ENCODE peak calls at places on chromosomes 13 and 19, in four cellular contexts. J, Q, U and E are unnamed samples.

GRCh38 chr13:109182777-109183465 is 553.5 kb downstream of the MYO16 start:
- DNase-seq in J (no peak), Q (no peak), U (no peak), E (no peak)

GRCh38 chr13:37134411-37135041 is 29.1 kb upstream of the CSNK1A1L start:
- DNase-seq in J (no peak), Q (no peak), U (no peak), E (no peak)

GRCh38 chr19:55353803-55354697 is 469 bp downstream of the COX6B2 start:
- DNase-seq in J (peak), Q (no peak), U (peak), E (no peak)

GRCh38 chr19:36604656-36605100 is 435 bp upstream of the ZNF382 start:
- DNase-seq in J (no peak), Q (peak), U (no peak), E (no peak)

GRCh38 chr13:97259787-97260641 is 37.9 kb downstream of the MBNL2 start:
- DNase-seq in J (no peak), Q (peak), U (peak), E (no peak)

GRCh38 chr19:11984986-11985385 is 20.1 kb downstream of the ZNF763 start:
- DNase-seq in J (no peak), Q (peak), U (peak), E (no peak)

GRCh38 chr19:52896431-52897148 is 845 bp downstream of the ZNF320 start:
- DNase-seq in J (no peak), Q (no peak), U (peak), E (no peak)

GRCh38 chr13:95956589-95957148 is 96.5 kb downstream of the UGGT2 start:
- DNase-seq in J (no peak), Q (no peak), U (no peak), E (no peak)

GRCh38 chr13:105050696-105051095 is 1484.8 kb downstream of the EFNB2 start:
- DNase-seq in J (no peak), Q (no peak), U (no peak), E (no peak)

GRCh38 chr13:98571955-98572662 is 4.8 kb downstream of the STK24 start:
- DNase-seq in J (no peak), Q (peak), U (no peak), E (no peak)

GRCh38 chr13:91184244-91184926 is 163.1 kb upstream of the MIR17HG start:
- DNase-seq in J (no peak), Q (no peak), U (no peak), E (no peak)

GRCh38 chr19:29662604-29663404 is 2.5 kb upstream of the PLEKHF1 start:
- DNase-seq in J (no peak), Q (no peak), U (peak), E (no peak)

GRCh38 chr13:20416223-20416622 is 109.4 kb downstream of the CRYL1 start:
- DNase-seq in J (no peak), Q (no peak), U (no peak), E (no peak)

GRCh38 chr19:19651076-19651475 is 7.6 kb upstream of the GMIP start:
- DNase-seq in J (no peak), Q (no peak), U (no peak), E (no peak)

GRCh38 chr13:20848203-20848602 is 54.3 kb downstream of the XPO4 start:
- DNase-seq in J (no peak), Q (no peak), U (no peak), E (no peak)

GRCh38 chr13:41065098-41065497 is 3.8 kb downstream of the WBP4 start:
- DNase-seq in J (no peak), Q (no peak), U (no peak), E (no peak)

GRCh38 chr13:49655906-49656305 is 27.6 kb downstream of the ARL11 start:
- DNase-seq in J (no peak), Q (no peak), U (no peak), E (no peak)

GRCh38 chr19:6802336-6803035 is 30.0 kb downstream of the VAV1 start:
- DNase-seq in J (peak), Q (no peak), U (no peak), E (no peak)

GRCh38 chr13:68261105-68261504 is 1031.0 kb upstream of the PCDH9 start:
- DNase-seq in J (no peak), Q (peak), U (no peak), E (no peak)

GRCh38 chr19:18046066-18046718 is 38.2 kb downstream of the ARRDC2 start:
- DNase-seq in J (peak), Q (peak), U (peak), E (no peak)

GRCh38 chr13:98919566-98919965 is 58.3 kb downstream of the DOCK9 start:
- DNase-seq in J (no peak), Q (no peak), U (no peak), E (no peak)

GRCh38 chr13:41389580-41389979 is 67.8 kb upstream of the RGCC start:
- DNase-seq in J (no peak), Q (no peak), U (no peak), E (no peak)

GRCh38 chr19:48795855-48796142 is 15.0 kb downstream of the BCAT2 start:
- DNase-seq in J (no peak), Q (no peak), U (peak), E (no peak)

GRCh38 chr13:40330950-40331349 is 335.5 kb downstream of the FOXO1 start:
- DNase-seq in J (no peak), Q (no peak), U (no peak), E (no peak)

GRCh38 chr13:47628666-47629065 is 372.4 kb downstream of the SUCLA2 start:
- DNase-seq in J (no peak), Q (no peak), U (no peak), E (no peak)

GRCh38 chr13:37608750-37609339 is 10.3 kb upstream of the POSTN start:
- DNase-seq in J (no peak), Q (no peak), U (no peak), E (no peak)

GRCh38 chr13:75877092-75877491 is 241.0 kb downstream of the LMO7 start:
- DNase-seq in J (no peak), Q (no peak), U (no peak), E (no peak)

GRCh38 chr19:5622465-5623396 is at the start of the genes SAFB and SAFB2:
- DNase-seq in J (peak), Q (peak), U (peak), E (peak)

GRCh38 chr19:30799854-30800755 is 427.9 kb downstream of the ZNF536 start:
- DNase-seq in J (no peak), Q (peak), U (peak), E (no peak)

GRCh38 chr13:83780201-83780600 is 102.1 kb downstream of the SLITRK1 start:
- DNase-seq in J (peak), Q (peak), U (peak), E (peak)
- TF ChIP-seq TCF7L2 in J (no peak), Q (no peak), U (no peak), E (no peak)

GRCh38 chr13:73331556-73331955 is 272.8 kb downstream of the KLF5 start:
- DNase-seq in J (no peak), Q (no peak), U (no peak), E (no peak)
- H3K4me3 ChIP-seq in J (no peak), Q (no peak), U (no peak), E (no peak)

DNA sequence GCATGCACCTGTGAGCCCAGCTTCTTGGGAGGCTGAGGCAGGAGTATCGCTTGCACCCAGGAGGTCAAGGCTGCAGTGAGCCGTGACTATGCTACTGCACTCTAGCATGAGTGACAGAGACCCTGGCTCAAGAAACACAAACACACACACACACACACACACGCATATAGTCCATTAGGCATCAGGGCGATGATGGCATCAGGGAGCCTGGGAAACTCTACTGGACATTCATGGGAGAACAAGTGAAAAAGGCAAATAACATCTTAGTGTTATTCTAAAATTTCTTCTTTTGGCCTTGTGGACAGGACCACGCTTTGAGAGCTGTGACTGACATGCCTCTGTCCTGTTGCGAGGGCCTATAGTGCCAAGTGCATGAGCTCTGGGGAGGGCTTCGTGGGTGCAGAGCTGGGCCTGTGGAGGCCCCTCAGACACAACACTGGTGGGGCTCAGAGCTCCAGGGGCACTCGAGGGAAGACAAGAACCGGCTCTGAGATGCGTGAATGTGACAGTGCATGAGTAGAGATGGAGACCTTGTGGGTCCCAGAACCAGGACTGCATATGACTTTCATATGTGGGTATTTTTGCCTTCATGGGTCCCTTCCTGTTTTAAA is 8.0 kb upstream of the USF2 start:
- DNase-seq in J (no peak), Q (no peak), U (no peak), E (no peak)
- TF ChIP-seq TCF7L2 in J (no peak), Q (no peak), U (no peak), E (no peak)

DNA sequence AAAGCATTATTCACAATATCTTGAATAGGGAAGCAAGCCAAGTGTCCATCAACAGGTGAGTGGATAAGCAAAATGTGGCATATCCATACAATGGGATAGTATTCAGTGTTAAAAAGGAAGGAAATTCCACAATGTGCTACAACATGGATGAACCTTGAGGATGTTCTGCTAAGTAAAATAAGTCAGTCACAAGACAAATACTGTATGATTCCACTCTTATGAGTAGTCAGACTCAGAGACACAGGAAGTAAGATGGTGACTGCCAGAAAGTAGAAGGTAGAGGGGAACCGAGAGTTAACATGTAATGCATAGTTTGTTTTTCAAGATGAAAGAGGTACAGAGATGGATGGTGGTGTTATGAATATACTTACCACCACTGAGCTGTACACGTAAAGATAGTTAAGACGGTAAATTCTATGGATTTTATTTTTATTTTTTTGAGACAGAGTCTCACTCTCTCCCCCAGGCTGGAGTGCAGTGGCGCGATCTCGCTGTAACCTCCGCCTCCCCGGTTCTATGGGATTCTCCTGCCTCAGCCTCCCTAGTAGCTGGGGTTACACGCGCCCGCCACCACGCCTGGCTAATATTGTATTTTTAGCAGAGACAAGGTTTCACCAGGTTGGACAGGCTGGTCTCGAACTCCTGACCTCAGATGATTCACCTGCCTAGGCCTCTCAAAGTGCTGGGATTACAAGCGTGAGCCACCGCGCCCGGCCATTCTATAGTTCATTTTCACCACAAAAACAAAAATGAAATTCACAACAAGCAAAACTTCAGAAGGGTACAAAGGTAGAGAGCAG is 1.0 kb upstream of the CHAMP1 start:
- DNase-seq in J (no peak), Q (no peak), U (no peak), E (no peak)
- H3K4me3 ChIP-seq in J (peak), Q (peak), U (peak), E (peak)

DNA sequence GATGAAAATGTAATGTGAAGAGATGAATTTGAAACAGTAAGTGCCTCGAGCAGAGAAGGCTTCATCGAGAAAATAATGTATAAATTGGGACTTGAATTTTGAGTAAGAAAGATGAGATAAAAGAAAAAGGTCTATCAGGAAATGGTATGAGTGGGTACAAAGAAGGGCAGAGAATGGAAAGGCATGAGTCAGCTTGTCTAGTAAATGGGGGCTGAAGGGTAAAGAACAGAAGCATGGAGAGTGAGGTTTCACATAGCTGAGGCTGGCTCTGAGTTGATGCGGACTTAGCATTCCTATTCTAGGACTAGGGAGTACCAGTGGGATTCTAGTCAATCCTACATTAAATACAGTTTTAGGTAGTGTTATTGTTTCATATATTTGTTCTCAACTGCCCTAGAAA is 85.8 kb downstream of the ZC3H13 start:
- DNase-seq in J (no peak), Q (no peak), U (no peak), E (no peak)
- TF ChIP-seq TCF7L2 in J (no peak), Q (no peak), U (no peak), E (no peak)

GRCh38 chr19:51750381-51751124 is 1.1 kb downstream of the FPR1 start:
- DNase-seq in J (no peak), Q (no peak), U (no peak), E (no peak)
- H3K4me3 ChIP-seq in J (no peak), Q (no peak), U (no peak), E (no peak)

GRCh38 chr13:26401578-26402021 is 147.7 kb downstream of the CDK8 start:
- DNase-seq in J (no peak), Q (peak), U (no peak), E (no peak)

GRCh38 chr13:26401069-26401468 is 147.1 kb downstream of the CDK8 start:
- DNase-seq in J (no peak), Q (no peak), U (no peak), E (no peak)

GRCh38 chr13:26400545-26400944 is 146.6 kb downstream of the CDK8 start:
- DNase-seq in J (no peak), Q (no peak), U (no peak), E (no peak)
- TF ChIP-seq TCF7L2 in J (no peak), Q (no peak), U (no peak), E (no peak)